ENCODE peak calls at places on chromosomes 11 and 22, in nine cellular contexts. B is psoas muscle; G is CD8-positive, alpha-beta T cell; C is transverse colon; M is GM23248; Y is brain microvascular endothelial cell; F is CD4-positive, alpha-beta T cell; E is PC-9; J is fibroblast of lung. X is an unnamed sample.

GRCh38 chr11:112694813-112695212 is 266.4 kb upstream of the NCAM1 start:
- DNase-seq in B (no peak), Y (no peak), E (no peak), M (peak), G (no peak), J (peak), F (no peak), C (no peak), X (no peak)

GRCh38 chr11:19393941-19394340 is 153.2 kb upstream of the E2F8 start:
- DNase-seq in M (peak), C (no peak), B (no peak), Y (no peak), F (no peak), E (no peak), J (peak), G (no peak), X (no peak)

GRCh38 chr11:31940396-31941037 is 129.4 kb upstream of the PAX6 start:
- DNase-seq in F (no peak), J (peak), C (no peak), M (peak), G (no peak), Y (peak), B (no peak), E (no peak), X (no peak)

GRCh38 chr22:35191412-35191811 is 65.9 kb upstream of the HMGXB4 start:
- DNase-seq in B (no peak), M (peak), J (peak), G (no peak), E (no peak), F (no peak), Y (no peak), C (no peak), X (no peak)

GRCh38 chr11:83744620-83745192 is 458.5 kb upstream of the CCDC90B start:
- DNase-seq in F (no peak), C (no peak), B (no peak), M (no peak), E (no peak), G (no peak), Y (no peak), J (no peak), X (no peak)

GRCh38 chr11:120606116-120607010 is 94.8 kb downstream of the GRIK4 start:
- DNase-seq in G (no peak), J (no peak), E (no peak), M (no peak), C (no peak), F (no peak), Y (no peak), B (peak), X (no peak)

GRCh38 chr11:111069076-111069475 is 176.4 kb upstream of the POU2AF2 start:
- DNase-seq in E (no peak), F (no peak), M (peak), J (peak), C (no peak), B (no peak), G (no peak), Y (peak), X (no peak)

GRCh38 chr22:19082101-19082500 is 40.1 kb downstream of the DGCR2 start:
- DNase-seq in M (no peak), G (no peak), C (no peak), B (no peak), J (no peak), Y (no peak), F (no peak), E (no peak), X (no peak)

GRCh38 chr22:38214248-38215056 is 12.7 kb downstream of the MAFF start:
- DNase-seq in Y (no peak), F (peak), E (no peak), B (peak), G (peak), J (peak), C (peak), M (peak), X (peak)

GRCh38 chr11:32312206-32312817 is 123.0 kb downstream of the WT1 start:
- DNase-seq in J (peak), G (no peak), F (no peak), C (no peak), Y (peak), E (no peak), B (no peak), M (peak), X (no peak)

GRCh38 chr22:49297871-49298721 is 529.6 kb downstream of the BRD1 start:
- DNase-seq in E (no peak), Y (no peak), M (no peak), F (no peak), G (no peak), C (no peak), J (no peak), B (no peak), X (no peak)

GRCh38 chr11:130765951-130766649 is 150.2 kb downstream of the SNX19 start:
- DNase-seq in C (no peak), M (peak), J (peak), E (no peak), Y (no peak), F (no peak), B (no peak), G (no peak), X (no peak)

GRCh38 chr22:41780714-41781507 is 19.6 kb upstream of the CCDC134 start:
- DNase-seq in C (peak), B (peak), E (no peak), Y (peak), M (peak), J (peak), F (peak), G (peak), X (no peak)

GRCh38 chr11:86743223-86744118 is 56.9 kb upstream of the PRSS23 start:
- DNase-seq in E (peak), G (no peak), M (peak), J (peak), C (peak), B (peak), Y (peak), F (no peak), X (no peak)

GRCh38 chr11:119144825-119145476 is 3.9 kb upstream of the ABCG4 start:
- DNase-seq in E (peak), M (peak), G (no peak), J (peak), C (peak), B (peak), F (no peak), Y (peak), X (no peak)

GRCh38 chr11:43567396-43567975 is 113.1 kb upstream of the HSD17B12 start:
- DNase-seq in G (no peak), J (peak), Y (no peak), F (no peak), C (no peak), M (peak), E (no peak), B (no peak), X (no peak)

GRCh38 chr11:5705688-5706087 is 16.1 kb downstream of the TRIM22 start:
- DNase-seq in G (no peak), J (peak), C (no peak), F (no peak), Y (no peak), B (no peak), M (peak), E (no peak), X (no peak)

GRCh38 chr11:59172345-59173079 is 580 bp downstream of the DTX4 start:
- DNase-seq in B (no peak), F (no peak), M (peak), G (peak), Y (no peak), C (peak), J (no peak), E (peak), X (no peak)

GRCh38 chr11:17197431-17197898 is 10.3 kb downstream of the PIK3C2A start:
- DNase-seq in B (no peak), M (peak), J (peak), G (no peak), F (no peak), E (no peak), Y (no peak), C (no peak), X (no peak)

GRCh38 chr22:17753401-17753989 is 20.8 kb downstream of the BID start:
- DNase-seq in J (peak), Y (peak), C (no peak), F (no peak), G (no peak), E (peak), M (peak), B (no peak), X (no peak)

GRCh38 chr11:68825603-68826002 is 16.1 kb downstream of the CPT1A start:
- DNase-seq in M (no peak), E (peak), J (no peak), F (peak), B (no peak), G (peak), Y (no peak), C (peak), X (no peak)

GRCh38 chr22:37256075-37256726 is 12.1 kb upstream of the RAC2 start:
- DNase-seq in Y (no peak), G (no peak), C (no peak), B (no peak), F (no peak), E (no peak), M (no peak), J (no peak), X (no peak)

GRCh38 chr11:79413258-79413657 is 27.6 kb downstream of the TENM4 start:
- DNase-seq in F (no peak), B (peak), J (peak), C (peak), E (no peak), G (no peak), Y (peak), M (peak), X (peak)

GRCh38 chr11:45778341-45778740 is 26.6 kb upstream of the SLC35C1 start:
- DNase-seq in M (no peak), C (no peak), E (no peak), G (no peak), Y (no peak), B (no peak), J (no peak), F (no peak), X (no peak)
- H3K27ac ChIP-seq in M (no peak), C (no peak), E (no peak), G (no peak), Y (no peak), B (no peak), J (no peak), F (no peak), X (no peak)

GRCh38 chr22:22863001-22863400 is 24.6 kb upstream of the IGLL5 start:
- DNase-seq in J (no peak), C (no peak), F (no peak), Y (no peak), G (no peak), B (no peak), M (no peak), E (no peak), X (no peak)
- H3K27ac ChIP-seq in J (no peak), C (no peak), F (no peak), Y (no peak), G (no peak), B (no peak), M (no peak), E (no peak), X (no peak)

GRCh38 chr22:46061431-46062231 is 84.7 kb upstream of the WNT7B start:
- DNase-seq in E (no peak), M (no peak), J (no peak), B (peak), C (peak), G (no peak), Y (no peak), F (no peak), X (no peak)
- H3K27ac ChIP-seq in E (no peak), M (no peak), J (no peak), B (peak), C (peak), G (no peak), Y (no peak), F (no peak), X (peak)

DNA sequence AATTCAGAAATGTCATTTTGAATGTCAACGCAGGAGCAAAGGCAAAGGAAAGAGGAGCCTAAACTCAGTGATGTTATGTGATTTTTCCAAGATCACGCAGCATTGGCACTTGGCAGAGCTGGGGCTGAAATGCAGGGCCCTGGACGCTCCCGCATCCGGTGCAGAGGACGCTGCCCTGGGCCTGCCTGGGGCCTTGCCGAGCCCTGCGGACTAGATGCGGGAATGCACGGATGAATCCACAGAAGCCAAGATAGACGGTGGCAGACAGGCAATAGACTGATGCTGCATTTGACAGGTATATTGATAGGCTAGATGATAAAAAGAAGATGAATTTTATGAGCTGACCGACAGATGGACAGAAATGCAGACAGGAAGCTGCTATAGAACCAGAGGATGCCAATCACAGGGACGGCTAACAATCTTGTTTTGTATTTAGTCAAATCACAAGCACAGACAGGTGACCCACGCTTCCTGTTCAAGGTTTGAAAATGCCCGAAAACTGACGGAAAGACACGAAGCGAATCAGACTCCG is 694 bp upstream of the MARK2 start:
- DNase-seq in Y (no peak), F (no peak), M (no peak), J (no peak), C (peak), G (no peak), B (peak), E (no peak), X (no peak)
- H3K27ac ChIP-seq in Y (no peak), F (peak), M (peak), J (peak), C (peak), G (peak), B (peak), E (peak), X (peak)

DNA sequence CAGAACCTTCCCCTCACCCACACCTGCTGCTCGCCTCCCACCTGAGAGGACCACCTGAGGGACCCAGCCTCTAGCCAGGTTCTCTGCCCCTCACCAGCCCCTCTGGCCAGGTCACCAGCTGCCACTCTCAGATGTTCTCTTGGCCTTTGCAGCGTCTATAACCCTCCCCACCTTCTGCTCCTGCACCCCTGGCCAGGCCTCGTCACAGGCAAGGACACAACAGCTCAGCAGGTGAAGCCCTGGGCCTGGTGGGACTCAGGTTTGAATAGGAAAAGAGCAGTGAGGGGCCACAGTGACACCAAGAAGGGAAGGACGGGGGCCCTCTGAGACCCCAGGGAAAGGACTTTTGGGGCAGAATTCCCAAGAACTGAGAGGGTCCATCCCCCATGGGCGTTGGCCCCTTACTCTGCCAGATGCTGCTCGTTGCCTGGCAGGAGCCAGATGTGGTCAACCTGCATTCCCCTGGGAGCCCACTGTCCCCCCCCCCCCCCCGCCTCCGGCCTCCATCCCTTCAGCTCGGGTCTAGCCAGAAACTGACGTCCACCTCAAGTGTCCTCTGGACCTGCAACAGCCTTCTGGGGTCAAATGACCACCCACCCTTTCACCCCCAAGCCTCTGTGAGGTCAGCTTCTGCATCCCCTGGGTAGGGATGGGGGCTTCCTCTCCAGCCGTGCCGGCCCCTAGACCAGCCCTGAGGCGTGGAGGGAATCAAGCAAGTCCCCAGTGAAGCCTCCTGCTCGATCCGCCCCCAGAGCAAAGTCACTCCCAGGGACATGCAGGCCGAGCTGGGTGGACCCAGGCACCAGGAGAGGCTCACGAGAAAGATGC is 28.7 kb downstream of the SBF1 start:
- DNase-seq in G (no peak), E (no peak), F (no peak), B (no peak), Y (no peak), C (no peak), J (no peak), M (no peak), X (no peak)
- H3K27ac ChIP-seq in G (peak), E (no peak), F (peak), B (no peak), Y (no peak), C (no peak), J (no peak), M (no peak), X (peak)

DNA sequence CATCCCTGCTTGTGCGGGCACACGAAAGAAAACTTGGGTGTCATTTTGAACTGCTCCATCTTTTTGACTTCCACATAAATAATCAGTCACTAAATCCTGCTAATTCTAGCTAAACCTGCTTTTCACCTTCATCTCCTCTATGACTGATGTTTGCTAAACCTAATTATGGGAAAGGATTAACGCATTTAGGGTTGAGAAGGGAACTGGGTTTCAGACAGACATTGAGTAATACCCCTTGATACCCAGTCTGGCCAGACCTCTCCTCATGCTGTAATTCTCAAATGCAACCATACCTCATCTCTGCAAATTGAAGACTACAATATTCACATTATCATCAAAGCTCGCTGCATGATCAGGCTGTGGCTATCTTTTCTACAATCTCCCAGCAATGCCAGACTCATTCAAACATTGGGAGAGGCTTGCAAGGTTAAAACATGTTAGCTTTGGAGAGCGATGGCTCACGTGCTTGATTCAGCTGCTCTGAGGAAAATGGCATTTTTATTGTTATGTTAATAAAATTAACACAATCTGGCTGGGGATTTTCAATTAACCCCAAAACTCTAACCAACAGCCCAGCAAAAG is 2.4 kb downstream of the HPS4 start:
- DNase-seq in E (no peak), C (no peak), M (no peak), F (no peak), J (no peak), B (no peak), G (no peak), Y (no peak), X (no peak)
- H3K27ac ChIP-seq in E (no peak), C (no peak), M (no peak), F (no peak), J (no peak), B (peak), G (no peak), Y (no peak), X (no peak)

GRCh38 chr22:46086577-46087335 is 63.6 kb upstream of the PPARA start:
- DNase-seq in F (no peak), C (no peak), J (peak), Y (no peak), E (no peak), G (no peak), M (peak), B (peak), X (no peak)
- H3K27ac ChIP-seq in F (no peak), C (peak), J (peak), Y (peak), E (peak), G (no peak), M (peak), B (peak), X (peak)

X was measured in substantia nigra.